ENCODE peak calls at places on chromosomes 3 and 15, in seven cellular contexts. G is activated CD4-positive, alpha-beta T cell treated with anti-CD3 and anti-CD28 coated beads for 48 hours; J is epithelial cell of esophagus; F is iris pigment epithelial cell; C is astrocyte of the cerebellum; U is NCI-H345; D is SW480. I is an unnamed sample.

GRCh38 chr3:72887378-72887722 is 496 bp upstream of the GXYLT2 start:
- DNase-seq in G (no peak), C (no peak), F (no peak), J (peak), U (no peak), D (peak), I (no peak)

GRCh38 chr3:98966862-98967554 is 65.5 kb upstream of the DCBLD2 start:
- DNase-seq in C (no peak), D (peak), J (peak), G (no peak), U (no peak), F (peak), I (no peak)

GRCh38 chr3:51940648-51941421 is 869 bp downstream of the RRP9 start:
- DNase-seq in D (no peak), G (no peak), J (peak), C (no peak), U (no peak), F (peak), I (no peak)

GRCh38 chr3:79162653-79163052 is 605.1 kb downstream of the ROBO1 start:
- DNase-seq in J (no peak), C (no peak), D (no peak), F (peak), G (no peak), U (no peak), I (no peak)

GRCh38 chr3:128498127-128498626 is 5.2 kb upstream of the GATA2 start:
- DNase-seq in G (no peak), D (no peak), C (no peak), U (no peak), F (no peak), J (no peak), I (no peak)

GRCh38 chr15:42921049-42921731 is 612 bp upstream of the TTBK2 start:
- DNase-seq in G (peak), F (peak), J (peak), D (no peak), C (no peak), U (no peak), I (no peak)

GRCh38 chr15:58190419-58190818 is 52.2 kb downstream of the AQP9 start:
- DNase-seq in G (no peak), U (no peak), J (peak), F (no peak), D (no peak), C (no peak), I (no peak)

GRCh38 chr3:8509961-8510360 is 8.3 kb downstream of the LMCD1 start:
- DNase-seq in U (no peak), F (peak), C (no peak), J (no peak), G (no peak), D (no peak), I (no peak)

GRCh38 chr3:132218817-132219390 is 98.3 kb upstream of the ACP3 start:
- DNase-seq in F (no peak), C (no peak), G (no peak), U (no peak), D (no peak), J (no peak), I (no peak)

GRCh38 chr3:183930069-183930468 is 45.4 kb upstream of the PARL start:
- DNase-seq in G (no peak), C (no peak), U (no peak), D (peak), F (no peak), J (no peak), I (no peak)

GRCh38 chr3:29338981-29339833 is 58.3 kb downstream of the RBMS3 start:
- DNase-seq in C (no peak), D (no peak), U (no peak), J (no peak), F (peak), G (no peak), I (no peak)

GRCh38 chr3:54600441-54601204 is 327.2 kb downstream of the LRTM1 start:
- DNase-seq in G (no peak), D (no peak), U (no peak), C (no peak), F (no peak), J (no peak), I (no peak)

GRCh38 chr3:170689218-170689874 is 103.5 kb upstream of the SLC7A14 start:
- DNase-seq in G (no peak), D (peak), J (peak), F (peak), U (peak), C (peak), I (peak)

GRCh38 chr3:196317702-196318467 is at the start of gene DYNLT2B:
- DNase-seq in G (peak), J (peak), D (peak), U (peak), F (peak), C (peak), I (peak)

GRCh38 chr15:36529296-36530011 is 50.0 kb upstream of the CDIN1 start:
- DNase-seq in C (no peak), U (no peak), D (no peak), G (no peak), J (no peak), F (no peak), I (no peak)

GRCh38 chr15:45429974-45430792 is 51.8 kb upstream of the GATM start:
- DNase-seq in F (peak), J (peak), G (peak), C (peak), D (no peak), U (peak), I (no peak)

GRCh38 chr3:188792788-188793187 is 379.0 kb upstream of the TPRG1 start:
- DNase-seq in U (no peak), C (no peak), D (no peak), F (peak), J (no peak), G (peak), I (no peak)

GRCh38 chr3:56917740-56918568 is 116.2 kb upstream of the ARHGEF3 start:
- DNase-seq in F (no peak), G (peak), J (peak), U (peak), C (no peak), D (no peak), I (no peak)

GRCh38 chr3:117281371-117281770 is 571.8 kb downstream of the TUSC7 start:
- DNase-seq in D (no peak), C (no peak), F (no peak), G (no peak), U (no peak), J (no peak), I (no peak)

GRCh38 chr3:135844381-135844780 is 121.1 kb upstream of the PPP2R3A start:
- DNase-seq in U (no peak), G (no peak), J (no peak), C (no peak), D (no peak), F (no peak), I (no peak)

GRCh38 chr3:119318871-119319270 is 24.7 kb downstream of the ARHGAP31 start:
- DNase-seq in D (no peak), G (no peak), C (no peak), U (no peak), F (peak), J (no peak), I (no peak)

GRCh38 chr3:42476225-42477160 is 25.9 kb upstream of the VIPR1 start:
- DNase-seq in U (no peak), D (no peak), F (no peak), G (no peak), C (no peak), J (peak), I (no peak)

GRCh38 chr3:97439373-97439772 is 325.2 kb upstream of the ARL6 start:
- DNase-seq in F (no peak), G (no peak), J (no peak), C (no peak), U (no peak), D (no peak), I (no peak)

GRCh38 chr3:13352621-13353131 is 67.4 kb downstream of the NUP210 start:
- DNase-seq in G (peak), U (no peak), F (peak), C (no peak), J (no peak), D (peak), I (no peak)

GRCh38 chr3:124282751-124283643 is 291.1 kb upstream of the ROPN1 start:
- DNase-seq in U (no peak), G (no peak), D (no peak), J (no peak), C (peak), F (no peak), I (peak)

GRCh38 chr3:38374221-38374620 is 27.6 kb downstream of the XYLB start:
- DNase-seq in D (no peak), G (peak), J (no peak), C (no peak), U (no peak), F (no peak), I (no peak)

GRCh38 chr3:173977747-173978146 is 580.2 kb downstream of the NLGN1 start:
- DNase-seq in F (peak), U (no peak), G (no peak), C (no peak), D (no peak), J (peak), I (no peak)

GRCh38 chr3:47007482-47008257 is 28.2 kb downstream of the NBEAL2 start:
- DNase-seq in U (no peak), G (no peak), J (no peak), F (no peak), D (no peak), C (no peak), I (no peak)

GRCh38 chr3:71847794-71848193 is 62.8 kb upstream of the PROK2 start:
- DNase-seq in C (no peak), U (no peak), F (no peak), G (no peak), D (no peak), J (no peak), I (no peak)

GRCh38 chr15:82298520-82298919 is 35.9 kb downstream of the SAXO2 start:
- DNase-seq in C (no peak), G (peak), U (no peak), F (peak), J (peak), D (no peak), I (no peak)

GRCh38 chr15:30926161-30926560 is 22.4 kb downstream of the FAN1 start:
- DNase-seq in J (no peak), U (no peak), C (no peak), G (no peak), D (no peak), F (no peak), I (no peak)

GRCh38 chr3:9452417-9452816 is 55.0 kb downstream of the SETD5 start:
- DNase-seq in G (no peak), J (no peak), D (no peak), U (no peak), F (peak), C (no peak), I (no peak)

GRCh38 chr3:183583331-183584245 is 28.1 kb upstream of the KLHL6 start:
- DNase-seq in G (no peak), F (no peak), C (no peak), U (no peak), D (no peak), J (no peak), I (no peak)

GRCh38 chr3:23495507-23495906 is 292.4 kb downstream of the UBE2E2 start:
- DNase-seq in D (no peak), G (no peak), F (peak), C (no peak), U (no peak), J (peak), I (peak)

GRCh38 chr3:57946970-57947381 is 61.2 kb upstream of the FLNB start:
- DNase-seq in J (no peak), C (no peak), D (no peak), U (no peak), F (no peak), G (no peak), I (no peak)

GRCh38 chr3:164818318-164818717 is 260.0 kb downstream of the SI start:
- DNase-seq in C (no peak), J (no peak), U (no peak), F (no peak), G (no peak), D (no peak), I (no peak)

I was measured in AG09309.